ENCODE peak calls at places on chromosome 5, in five cellular contexts. One of them, this sample, is unnamed.

GRCh38 chr5:179778591-179778990 is 15.2 kb upstream of the LTC4S start:
- DNase-seq in AG09309: no peak
- DNase-seq in HFF-Myc: no peak
- DNase-seq in fibroblast of lung: no peak
- DNase-seq in A549: no peak
- DNase-seq in this sample: no peak

GRCh38 chr5:35458824-35459207 is 158.8 kb upstream of the SPEF2 start:
- DNase-seq in fibroblast of lung: no peak
- DNase-seq in A549: no peak
- DNase-seq in AG09309: no peak
- DNase-seq in HFF-Myc: no peak
- DNase-seq in this sample: no peak

GRCh38 chr5:131640043-131640856 is 5.2 kb upstream of the RAPGEF6 start:
- DNase-seq in AG09309: no peak
- DNase-seq in A549: no peak
- DNase-seq in HFF-Myc: no peak
- DNase-seq in fibroblast of lung: peak; percentile 50
- DNase-seq in this sample: no peak

GRCh38 chr5:77844408-77845272 is 68.5 kb upstream of the TBCA start:
- DNase-seq in HFF-Myc: no peak
- DNase-seq in AG09309: no peak
- DNase-seq in A549: no peak
- DNase-seq in fibroblast of lung: peak; percentile 10
- DNase-seq in this sample: no peak

GRCh38 chr5:1027631-1028441 is 19.2 kb downstream of the NKD2 start:
- DNase-seq in A549: no peak
- DNase-seq in HFF-Myc: no peak
- DNase-seq in AG09309: no peak
- DNase-seq in fibroblast of lung: no peak
- DNase-seq in this sample: no peak

GRCh38 chr5:178213748-178214151 is 9.4 kb downstream of the HNRNPAB start:
- DNase-seq in A549: no peak
- DNase-seq in HFF-Myc: no peak
- DNase-seq in AG09309: no peak
- DNase-seq in fibroblast of lung: no peak
- DNase-seq in this sample: peak; percentile 49

GRCh38 chr5:1106385-1107166 is 5.3 kb downstream of the SLC12A7 start:
- DNase-seq in A549: no peak
- DNase-seq in AG09309: no peak
- DNase-seq in HFF-Myc: no peak
- DNase-seq in fibroblast of lung: no peak
- DNase-seq in this sample: no peak

GRCh38 chr5:112419050-112419595 is at the start of gene EPB41L4A:
- DNase-seq in A549: peak; percentile 21
- DNase-seq in fibroblast of lung: peak; percentile 8
- DNase-seq in HFF-Myc: no peak
- DNase-seq in AG09309: no peak
- DNase-seq in this sample: no peak

GRCh38 chr5:90940227-90940995 is 381.8 kb downstream of the ADGRV1 start:
- DNase-seq in fibroblast of lung: peak; percentile 47
- DNase-seq in A549: no peak
- DNase-seq in HFF-Myc: peak; percentile 25
- DNase-seq in AG09309: no peak
- DNase-seq in this sample: peak; percentile 26

GRCh38 chr5:116144103-116144502 is 59.3 kb downstream of the COMMD10 start:
- DNase-seq in A549: no peak
- DNase-seq in AG09309: no peak
- DNase-seq in HFF-Myc: no peak
- DNase-seq in fibroblast of lung: peak; percentile 45
- DNase-seq in this sample: peak; percentile 50

GRCh38 chr5:52989025-52989780 is at the start of gene ITGA2:
- DNase-seq in AG09309: no peak
- DNase-seq in fibroblast of lung: peak; percentile 66
- DNase-seq in HFF-Myc: no peak
- DNase-seq in A549: peak; percentile 72
- DNase-seq in this sample: no peak

GRCh38 chr5:147887026-147887627 is 8.6 kb downstream of the SCGB3A2 start:
- DNase-seq in fibroblast of lung: no peak
- DNase-seq in A549: peak; percentile 5
- DNase-seq in AG09309: no peak
- DNase-seq in HFF-Myc: no peak
- DNase-seq in this sample: no peak

GRCh38 chr5:89399553-89399952 is 516.6 kb upstream of the MEF2C start:
- DNase-seq in HFF-Myc: no peak
- DNase-seq in fibroblast of lung: peak; percentile 50
- DNase-seq in AG09309: no peak
- DNase-seq in A549: no peak
- DNase-seq in this sample: no peak

GRCh38 chr5:123359866-123360569 is 63.2 kb downstream of the CEP120 start:
- DNase-seq in fibroblast of lung: no peak
- DNase-seq in HFF-Myc: no peak
- DNase-seq in A549: no peak
- DNase-seq in AG09309: no peak
- DNase-seq in this sample: no peak

GRCh38 chr5:139262414-139263139 is 31.0 kb upstream of the MATR3 start:
- DNase-seq in fibroblast of lung: peak; percentile 88
- DNase-seq in AG09309: peak; percentile 74
- DNase-seq in A549: peak; percentile 97
- DNase-seq in HFF-Myc: peak; percentile 81
- DNase-seq in this sample: no peak

GRCh38 chr5:81762401-81762800 is 11.5 kb upstream of the SSBP2 start:
- DNase-seq in AG09309: no peak
- DNase-seq in fibroblast of lung: no peak
- DNase-seq in A549: no peak
- DNase-seq in HFF-Myc: no peak
- DNase-seq in this sample: no peak

GRCh38 chr5:129664336-129664937 is 83.5 kb upstream of the MINAR2 start:
- DNase-seq in HFF-Myc: peak; percentile 38
- DNase-seq in AG09309: peak; percentile 14
- DNase-seq in fibroblast of lung: peak; percentile 29
- DNase-seq in A549: peak; percentile 13
- DNase-seq in this sample: no peak

GRCh38 chr5:157535042-157535865 is 40.3 kb downstream of the ADAM19 start:
- DNase-seq in fibroblast of lung: peak; percentile 95
- DNase-seq in A549: no peak
- DNase-seq in HFF-Myc: no peak
- DNase-seq in AG09309: no peak
- DNase-seq in this sample: no peak

GRCh38 chr5:95620870-95621838 is 1.3 kb downstream of the GPR150 start:
- DNase-seq in HFF-Myc: no peak
- DNase-seq in A549: peak; percentile 16
- DNase-seq in AG09309: no peak
- DNase-seq in fibroblast of lung: peak; percentile 30
- DNase-seq in this sample: no peak

GRCh38 chr5:107670927-107671741 is at the start of gene EFNA5:
- DNase-seq in HFF-Myc: no peak
- DNase-seq in fibroblast of lung: peak; percentile 70
- DNase-seq in A549: peak; percentile 17
- DNase-seq in AG09309: no peak
- DNase-seq in this sample: no peak

GRCh38 chr5:107670028-107670926 is 460 bp downstream of the EFNA5 start:
- DNase-seq in AG09309: no peak
- DNase-seq in HFF-Myc: no peak
- DNase-seq in A549: peak; percentile 13
- DNase-seq in fibroblast of lung: peak; percentile 53
- DNase-seq in this sample: no peak

GRCh38 chr5:107672212-107673105 is 1.7 kb upstream of the EFNA5 start:
- DNase-seq in HFF-Myc: no peak
- DNase-seq in AG09309: peak; percentile 88
- DNase-seq in fibroblast of lung: peak; percentile 98
- DNase-seq in A549: peak; percentile 93
- DNase-seq in this sample: peak; percentile 93

GRCh38 chr5:107673106-107673367 is 2.3 kb upstream of the EFNA5 start:
- DNase-seq in fibroblast of lung: no peak
- DNase-seq in AG09309: no peak
- DNase-seq in HFF-Myc: no peak
- DNase-seq in A549: no peak
- DNase-seq in this sample: no peak

DNA sequence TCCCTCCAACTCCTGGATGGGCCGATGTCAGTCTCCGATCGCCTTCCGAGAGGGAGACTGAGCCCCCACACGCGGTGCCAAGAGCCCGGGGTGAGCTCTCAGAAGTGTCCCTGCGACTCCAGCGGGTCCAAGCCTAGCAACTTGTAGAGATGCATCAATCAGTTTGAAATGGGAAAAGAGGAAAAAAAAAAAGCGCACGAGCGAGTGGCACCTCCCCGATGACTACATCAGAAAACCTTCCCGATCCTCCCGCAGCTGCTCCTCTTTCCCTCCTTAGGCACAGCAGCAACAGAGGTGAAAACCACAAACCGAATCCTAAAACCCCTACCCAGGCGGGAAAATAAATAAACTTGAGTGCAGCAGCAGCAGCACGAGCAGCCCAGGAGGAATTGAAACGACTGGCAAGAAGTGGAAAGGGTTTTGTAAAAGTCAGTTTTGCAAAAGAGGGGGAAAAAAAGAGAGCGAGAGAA is 1.0 kb upstream of the EFNA5 start:
- DNase-seq in A549: peak; percentile 78
- DNase-seq in HFF-Myc: no peak
- DNase-seq in AG09309: no peak
- DNase-seq in fibroblast of lung: peak; percentile 82
- DNase-seq in this sample: peak; percentile 53
- H3K4me3 ChIP-seq in A549: peak overlapping the region; percentile 69
- H3K4me3 ChIP-seq in HFF-Myc: peak overlapping the region; percentile 30
- H3K4me3 ChIP-seq in AG09309: peak overlapping the region; percentile 84
- H3K4me3 ChIP-seq in fibroblast of lung: peak overlapping the region; percentile 71
- H3K4me3 ChIP-seq in this sample: peak overlapping the region; percentile 83

GRCh38 chr5:56698463-56699381 is 116.6 kb upstream of the MAP3K1 start:
- DNase-seq in AG09309: no peak
- DNase-seq in HFF-Myc: no peak
- DNase-seq in A549: no peak
- DNase-seq in fibroblast of lung: no peak
- DNase-seq in this sample: no peak

GRCh38 chr5:56696900-56697299 is 118.4 kb upstream of the MAP3K1 start:
- DNase-seq in AG09309: no peak
- DNase-seq in A549: no peak
- DNase-seq in fibroblast of lung: no peak
- DNase-seq in HFF-Myc: peak; percentile 61
- DNase-seq in this sample: no peak

GRCh38 chr5:56700711-56701110 is 114.6 kb upstream of the MAP3K1 start:
- DNase-seq in HFF-Myc: no peak
- DNase-seq in fibroblast of lung: no peak
- DNase-seq in A549: no peak
- DNase-seq in AG09309: no peak
- DNase-seq in this sample: no peak

GRCh38 chr5:56703962-56704361 is 111.4 kb upstream of the MAP3K1 start:
- DNase-seq in HFF-Myc: no peak
- DNase-seq in fibroblast of lung: no peak
- DNase-seq in A549: no peak
- DNase-seq in AG09309: no peak
- DNase-seq in this sample: no peak

DNA sequence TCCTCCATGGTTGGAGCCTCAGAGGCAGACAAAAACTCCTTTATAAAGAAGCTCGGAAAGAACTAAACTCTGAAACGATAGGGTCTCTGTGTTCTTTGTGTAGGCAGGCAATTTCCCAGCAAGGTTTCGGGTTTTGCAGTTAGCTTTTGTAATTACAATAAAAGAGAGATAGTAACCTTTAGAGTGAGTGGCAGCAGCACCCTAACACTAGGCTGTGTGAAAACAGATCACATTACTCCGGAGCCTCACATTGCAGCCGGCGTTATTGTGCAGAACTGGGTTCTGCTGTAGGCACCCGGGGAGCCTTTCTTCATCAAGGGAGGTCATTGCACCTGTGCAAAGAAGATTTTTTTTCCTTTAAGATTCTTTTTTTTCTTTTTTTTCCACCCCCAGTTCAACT is 115.8 kb upstream of the MAP3K1 start:
- DNase-seq in A549: no peak
- DNase-seq in AG09309: no peak
- DNase-seq in fibroblast of lung: no peak
- DNase-seq in HFF-Myc: no peak
- DNase-seq in this sample: no peak
- H3K4me3 ChIP-seq in A549: no peak overlapping the region
- H3K4me3 ChIP-seq in AG09309: no peak overlapping the region
- H3K4me3 ChIP-seq in fibroblast of lung: no peak overlapping the region
- H3K4me3 ChIP-seq in HFF-Myc: no peak overlapping the region
- H3K4me3 ChIP-seq in this sample: no peak overlapping the region

GRCh38 chr5:153496835-153497234 is 6.4 kb downstream of the GRIA1 start:
- DNase-seq in fibroblast of lung: peak; percentile 21
- DNase-seq in AG09309: no peak
- DNase-seq in A549: no peak
- DNase-seq in HFF-Myc: no peak
- DNase-seq in this sample: no peak

GRCh38 chr5:153498516-153498915 is 8.0 kb downstream of the GRIA1 start:
- DNase-seq in HFF-Myc: no peak
- DNase-seq in A549: no peak
- DNase-seq in AG09309: no peak
- DNase-seq in fibroblast of lung: no peak
- DNase-seq in this sample: no peak
- H3K4me3 ChIP-seq in HFF-Myc: no peak overlapping the region
- H3K4me3 ChIP-seq in A549: no peak overlapping the region
- H3K4me3 ChIP-seq in AG09309: no peak overlapping the region
- H3K4me3 ChIP-seq in fibroblast of lung: no peak overlapping the region
- H3K4me3 ChIP-seq in this sample: no peak overlapping the region

DNA sequence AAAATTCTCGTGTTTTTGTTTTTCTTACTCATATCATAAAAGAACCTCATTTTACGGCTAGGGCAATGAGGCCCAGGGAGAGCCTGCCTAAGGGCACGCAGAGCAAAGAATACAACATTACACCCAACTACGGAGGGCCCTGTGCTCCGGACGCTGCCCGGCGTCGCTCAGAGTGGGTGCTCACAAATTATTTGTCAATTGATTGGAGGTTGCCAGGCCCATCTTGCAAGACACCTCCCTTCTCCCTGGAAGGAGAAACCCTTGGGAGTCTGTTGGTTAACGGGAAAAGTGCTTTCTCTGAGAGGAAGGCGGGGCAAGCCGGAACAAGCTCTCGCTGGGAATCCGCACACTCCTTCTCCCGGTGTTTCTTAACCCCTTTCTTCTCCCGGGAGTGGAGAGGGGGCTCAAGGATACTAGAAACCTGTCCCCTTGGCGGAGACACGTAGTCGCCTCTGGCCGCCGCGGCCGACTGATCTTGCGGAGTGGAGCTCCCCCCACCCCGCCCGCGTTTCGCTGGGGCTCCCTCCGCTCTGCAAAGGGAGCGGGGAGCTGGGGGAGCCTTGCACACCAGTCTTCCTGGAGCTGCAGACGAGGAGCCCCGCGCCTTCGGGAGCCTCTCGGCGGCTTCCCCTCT is 599.3 kb upstream of the SGCD start:
- DNase-seq in AG09309: no peak
- DNase-seq in A549: peak; percentile 26
- DNase-seq in fibroblast of lung: peak; percentile 1
- DNase-seq in HFF-Myc: no peak
- DNase-seq in this sample: no peak
- H3K4me3 ChIP-seq in AG09309: peak overlapping the region; percentile 44
- H3K4me3 ChIP-seq in A549: peak overlapping the region; percentile 62
- H3K4me3 ChIP-seq in fibroblast of lung: no peak overlapping the region
- H3K4me3 ChIP-seq in HFF-Myc: no peak overlapping the region
- H3K4me3 ChIP-seq in this sample: peak overlapping the region; percentile 45

DNA sequence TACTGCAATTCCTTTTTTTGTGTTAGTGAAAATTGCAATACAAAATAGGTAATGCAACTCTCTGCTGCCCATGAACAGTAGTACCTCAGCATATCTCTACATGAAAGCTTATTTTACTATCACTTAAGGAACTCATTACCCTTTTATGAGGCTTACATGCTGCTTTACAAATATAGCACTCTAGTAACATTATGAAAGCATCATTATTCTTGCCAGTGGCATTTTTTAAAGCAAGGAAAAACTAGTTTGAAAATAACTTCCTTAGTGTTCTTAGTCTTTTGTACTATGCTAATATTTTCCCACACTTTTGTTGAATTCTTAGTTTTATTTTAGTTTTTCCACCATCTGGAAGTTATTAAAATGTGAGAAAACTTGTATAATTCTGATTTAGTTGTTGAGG is 797.3 kb upstream of the ARRDC3 start:
- DNase-seq in HFF-Myc: no peak
- DNase-seq in A549: no peak
- DNase-seq in fibroblast of lung: no peak
- DNase-seq in AG09309: no peak
- DNase-seq in this sample: no peak
- H3K4me3 ChIP-seq in HFF-Myc: no peak overlapping the region
- H3K4me3 ChIP-seq in A549: no peak overlapping the region
- H3K4me3 ChIP-seq in fibroblast of lung: no peak overlapping the region
- H3K4me3 ChIP-seq in AG09309: no peak overlapping the region
- H3K4me3 ChIP-seq in this sample: no peak overlapping the region

This sample was measured in epithelial cell of proximal tubule.